ENCODE peak calls at places on chromosomes 4 and X, in six cellular contexts. R is dorsolateral prefrontal cortex, C is body of pancreas, E is stomach, B is upper lobe of left lung, A is kidney. V is an unnamed sample.

GRCh38 chr4:103268746-103269145 is 70.6 kb upstream of the CENPE start:
- DNase-seq in R (no peak), C (no peak), E (no peak), B (no peak), A (no peak), V (no peak)

GRCh38 chr4:74045772-74046171 is 7.3 kb upstream of the CXCL3 start:
- DNase-seq in R (no peak), C (no peak), E (no peak), B (no peak), A (no peak), V (no peak)

GRCh38 chr4:83644677-83645639 is 109.0 kb downstream of the GPAT3 start:
- DNase-seq in R (no peak), C (peak; percentile 34), E (no peak), B (no peak), A (no peak), V (peak; percentile 74)

GRCh38 chr4:176642472-176642871 is 150.2 kb downstream of the VEGFC start:
- DNase-seq in R (no peak), C (no peak), E (no peak), B (no peak), A (no peak), V (no peak)

GRCh38 chr4:128635141-128635911 is 174.2 kb upstream of the JADE1 start:
- DNase-seq in R (peak; percentile 63), C (peak; percentile 95), E (peak; percentile 97), B (peak; percentile 90), A (no peak), V (peak; percentile 83)

GRCh38 chr4:78551420-78552351 is at the start of gene ANXA3:
- DNase-seq in R (no peak), C (peak; percentile 60), E (peak; percentile 74), B (peak; percentile 90), A (peak; percentile 84), V (no peak)

GRCh38 chr4:97984545-97985131 is 158.6 kb downstream of the STPG2 start:
- DNase-seq in R (no peak), C (no peak), E (no peak), B (no peak), A (no peak), V (no peak)

GRCh38 chr4:89518259-89518658 is 210.7 kb upstream of the GPRIN3 start:
- DNase-seq in R (no peak), C (no peak), E (no peak), B (no peak), A (no peak), V (no peak)

GRCh38 chr4:126544276-126544675 is 1088.5 kb upstream of the INTU start:
- DNase-seq in R (no peak), C (no peak), E (no peak), B (no peak), A (no peak), V (no peak)

GRCh38 chr4:154611833-154612232 is 623 bp downstream of the FGG start:
- DNase-seq in R (no peak), C (no peak), E (no peak), B (no peak), A (no peak), V (no peak)

GRCh38 chr4:44532851-44533250 is 84.2 kb upstream of the KCTD8 start:
- DNase-seq in R (no peak), C (no peak), E (no peak), B (no peak), A (no peak), V (no peak)

GRCh38 chr4:43379001-43379400 is 486.5 kb downstream of the GRXCR1 start:
- DNase-seq in R (no peak), C (no peak), E (no peak), B (no peak), A (no peak), V (no peak)

GRCh38 chrX:118795528-118795927 is 28.1 kb upstream of the ZCCHC12 start:
- DNase-seq in R (no peak), C (no peak), E (no peak), B (no peak), A (no peak), V (peak; percentile 40)

GRCh38 chr4:147599206-147599605 is 18.0 kb upstream of the TMEM184C start:
- DNase-seq in R (no peak), C (no peak), E (no peak), B (no peak), A (no peak), V (no peak)

GRCh38 chr4:47858012-47858411 is 20.1 kb upstream of the CORIN start:
- DNase-seq in R (no peak), C (no peak), E (no peak), B (no peak), A (no peak), V (no peak)

GRCh38 chr4:170089274-170089742 is 448 bp downstream of the AADAT start:
- DNase-seq in R (no peak), C (peak; percentile 20), E (no peak), B (peak; percentile 20), A (no peak), V (peak; percentile 41)
- TF ChIP-seq CTCF in R (no peak), C (no peak), E (no peak), B (no peak), A (no peak), V (no peak)

GRCh38 chrX:41026326-41027136 is 58.7 kb upstream of the USP9X start:
- DNase-seq in R (no peak), C (no peak), E (no peak), B (no peak), A (no peak), V (no peak)

GRCh38 chrX:41025926-41026325 is 59.3 kb upstream of the USP9X start:
- DNase-seq in R (no peak), C (no peak), E (no peak), B (no peak), A (no peak), V (peak; percentile 20)

GRCh38 chrX:41024755-41025154 is 60.5 kb upstream of the USP9X start:
- DNase-seq in R (no peak), C (no peak), E (no peak), B (no peak), A (no peak), V (no peak)

GRCh38 chrX:41029332-41029731 is 55.9 kb upstream of the USP9X start:
- DNase-seq in R (no peak), C (no peak), E (no peak), B (no peak), A (no peak), V (peak; percentile 18)

GRCh38 chrX:41027388-41027787 is 57.9 kb upstream of the USP9X start:
- DNase-seq in R (no peak), C (no peak), E (no peak), B (no peak), A (no peak), V (peak; percentile 78)
- H3K4me3 ChIP-seq in R (no peak overlapping the region), C (no peak overlapping the region), E (no peak overlapping the region), B (no peak overlapping the region), A (no peak overlapping the region), V (no peak overlapping the region)

DNA sequence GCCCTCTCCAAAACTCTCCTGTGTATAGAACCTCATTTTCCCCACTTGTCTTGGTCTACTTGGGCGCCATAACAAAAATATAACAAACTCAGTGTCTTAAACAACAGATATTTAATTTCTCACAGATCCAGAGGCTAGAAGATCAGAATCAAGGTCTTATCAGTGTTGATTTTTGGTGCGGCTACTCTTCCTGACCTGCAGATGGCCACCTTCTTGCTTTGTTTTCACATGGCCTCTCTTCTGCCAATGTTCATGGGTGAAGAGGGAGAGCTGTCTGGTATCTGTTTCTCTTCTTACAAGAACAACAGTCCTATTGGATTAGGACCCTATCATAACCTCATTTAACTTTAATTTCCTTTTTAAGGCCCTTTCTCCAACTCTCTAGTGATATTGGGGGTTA is 177.3 kb downstream of the PABPC4L start:
- DNase-seq in R (no peak), C (no peak), E (no peak), B (no peak), A (no peak), V (peak; percentile 5)
- TF ChIP-seq CTCF in R (no peak), C (no peak), E (no peak), B (no peak), A (peak; percentile 4), V (peak; percentile 18)

DNA sequence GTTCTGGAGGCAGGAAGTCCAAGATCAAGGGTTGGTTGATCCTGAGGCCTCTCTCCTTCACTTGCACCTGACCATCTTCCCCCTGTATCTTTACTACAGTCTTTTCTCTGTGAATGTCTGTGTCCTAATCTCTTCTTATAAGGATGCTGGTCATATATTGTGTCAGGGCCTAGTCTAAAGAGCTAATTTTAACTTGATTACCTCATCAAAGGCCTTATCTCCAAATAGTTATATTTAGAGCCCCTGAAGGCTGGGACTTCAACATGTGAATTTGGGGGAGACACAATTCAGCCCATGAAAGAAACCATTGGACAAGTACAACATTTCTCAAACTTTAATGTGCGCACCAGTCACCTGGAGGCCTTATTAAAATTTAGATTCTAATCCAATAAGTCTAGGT is 62.8 kb upstream of the DYNLT3 start:
- DNase-seq in R (no peak), C (no peak), E (no peak), B (no peak), A (no peak), V (no peak)
- H3K4me3 ChIP-seq in R (no peak overlapping the region), C (no peak overlapping the region), E (no peak overlapping the region), B (no peak overlapping the region), A (no peak overlapping the region), V (no peak overlapping the region)

DNA sequence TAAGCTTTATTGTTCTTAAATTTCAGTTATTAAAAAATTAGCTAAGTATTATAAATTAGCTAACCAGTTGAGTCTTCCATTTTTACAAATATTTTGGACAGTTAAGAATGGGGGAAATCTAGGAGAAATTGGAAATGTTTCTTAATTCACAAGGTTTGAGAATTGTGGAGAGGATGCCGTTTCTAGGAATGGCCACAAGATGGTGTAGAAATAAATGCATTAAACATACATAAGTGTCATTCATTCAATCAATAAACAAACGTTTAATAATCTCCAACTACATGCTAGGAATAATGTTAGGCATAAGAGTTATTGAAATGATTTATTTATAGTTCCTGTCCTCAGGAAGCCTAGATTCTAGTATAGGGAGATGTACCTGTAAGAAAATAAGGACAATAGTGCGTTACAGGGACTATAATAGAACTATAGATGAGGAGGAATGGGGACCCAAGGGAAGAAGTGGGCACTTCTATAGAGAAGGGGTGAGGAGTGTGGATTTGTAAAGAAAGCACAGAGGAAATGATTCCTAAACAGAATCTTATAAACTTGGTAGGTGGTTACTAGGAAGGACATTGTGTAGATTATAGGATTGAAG is 195.7 kb upstream of the ANK2 start:
- DNase-seq in R (no peak), C (no peak), E (no peak), B (no peak), A (no peak), V (peak; percentile 41)
- TF ChIP-seq CTCF in R (peak; percentile 60), C (no peak), E (no peak), B (no peak), A (no peak), V (peak; percentile 66)

GRCh38 chr4:152591876-152592275 is 56.0 kb upstream of the FBXW7 start:
- DNase-seq in R (no peak), C (no peak), E (no peak), B (no peak), A (no peak), V (no peak)
- H3K4me3 ChIP-seq in R (peak overlapping the region; percentile 38), C (no peak overlapping the region), E (peak overlapping the region; percentile 17), B (no peak overlapping the region), A (no peak overlapping the region), V (no peak overlapping the region)

DNA sequence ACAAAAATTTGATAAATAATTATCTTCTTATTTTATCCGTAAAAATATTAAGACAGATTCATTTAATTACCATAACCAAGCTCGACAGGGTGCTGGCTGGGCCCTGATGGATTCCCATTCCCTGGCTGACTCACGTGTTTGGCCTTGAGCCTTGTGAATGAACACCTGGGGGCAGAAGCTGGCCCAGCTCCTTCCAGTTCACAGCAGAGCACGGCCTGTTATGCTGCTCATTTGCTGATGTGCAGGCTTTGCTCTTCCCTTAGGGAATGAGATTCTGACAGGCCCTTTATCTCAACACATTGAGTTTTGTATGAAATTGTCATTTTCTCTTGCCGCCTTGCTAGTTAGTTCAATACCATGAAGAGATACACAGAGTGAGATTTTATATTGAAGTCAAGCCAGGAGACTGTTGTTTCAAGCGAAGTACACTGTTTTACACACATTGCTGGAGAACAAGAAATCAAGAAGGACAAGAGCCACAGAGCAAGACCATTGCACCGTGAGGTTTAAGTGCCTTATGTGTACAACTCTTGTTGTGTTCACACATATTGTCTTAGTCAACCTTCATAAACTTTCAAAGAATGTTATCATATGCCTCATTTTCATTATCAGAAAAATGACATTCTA is 1583.3 kb downstream of the STIM2 start:
- DNase-seq in R (no peak), C (peak; percentile 78), E (no peak), B (no peak), A (no peak), V (peak; percentile 58)
- TF ChIP-seq CTCF in R (no peak), C (no peak), E (no peak), B (no peak), A (no peak), V (no peak)

V was measured in fibroblast of mammary gland.